ENCODE peak calls at places on chromosomes 16 and 17, in seven cellular contexts. I, N, S, K, H, G and F are unnamed samples.

GRCh38 chr16:85204242-85205010 is 92.2 kb upstream of the CIBAR2 start:
- DNase-seq in I (no peak), N (no peak), S (peak; percentile 74), K (no peak), H (no peak), G (no peak), F (no peak)

GRCh38 chr17:59800530-59800942 is 92.2 kb downstream of the TUBD1 start:
- DNase-seq in I (no peak), N (no peak), S (no peak), K (no peak), H (no peak), G (no peak), F (no peak)

GRCh38 chr16:27978876-27979275 is 84.6 kb downstream of the GSG1L start:
- DNase-seq in I (no peak), N (peak; percentile 4), S (no peak), K (no peak), H (no peak), G (no peak), F (peak; percentile 24)

GRCh38 chr16:23998771-23999170 is 163.0 kb downstream of the PRKCB start:
- DNase-seq in I (no peak), N (no peak), S (no peak), K (no peak), H (no peak), G (no peak), F (no peak)

GRCh38 chr16:52549011-52549692 is 2.2 kb upstream of the TOX3 start:
- DNase-seq in I (no peak), N (no peak), S (no peak), K (peak; percentile 45), H (no peak), G (no peak), F (no peak)

GRCh38 chr16:8512941-8513624 is 77.2 kb downstream of the TMEM114 start:
- DNase-seq in I (no peak), N (no peak), S (no peak), K (no peak), H (no peak), G (no peak), F (no peak)

GRCh38 chr16:81526935-81527334 is 82.3 kb downstream of the CMIP start:
- DNase-seq in I (no peak), N (no peak), S (no peak), K (no peak), H (no peak), G (no peak), F (no peak)

GRCh38 chr17:29757788-29758187 is 135.1 kb upstream of the CORO6 start:
- DNase-seq in I (no peak), N (no peak), S (no peak), K (no peak), H (no peak), G (no peak), F (no peak)

GRCh38 chr17:64131606-64132270 is 1.8 kb upstream of the ERN1 start:
- DNase-seq in I (no peak), N (no peak), S (no peak), K (no peak), H (no peak), G (no peak), F (no peak)

GRCh38 chr17:31534223-31534888 is 142.9 kb downstream of the RAB11FIP4 start:
- DNase-seq in I (no peak), N (no peak), S (no peak), K (no peak), H (no peak), G (no peak), F (no peak)

GRCh38 chr17:50587571-50587970 is 27.1 kb downstream of the CACNA1G start:
- DNase-seq in I (no peak), N (no peak), S (no peak), K (no peak), H (no peak), G (no peak), F (no peak)

GRCh38 chr17:78999056-78999768 is 10.4 kb downstream of the CANT1 start:
- DNase-seq in I (no peak), N (peak; percentile 26), S (no peak), K (no peak), H (no peak), G (no peak), F (peak; percentile 72)

GRCh38 chr17:80480248-80480647 is 3.8 kb upstream of the NPTX1 start:
- DNase-seq in I (no peak), N (no peak), S (no peak), K (no peak), H (no peak), G (no peak), F (no peak)

GRCh38 chr16:49956915-49957314 is 68.1 kb upstream of the CNEP1R1 start:
- DNase-seq in I (no peak), N (no peak), S (no peak), K (no peak), H (no peak), G (no peak), F (no peak)

GRCh38 chr17:65560628-65561371 is 648 bp downstream of the AXIN2 start:
- DNase-seq in I (peak; percentile 77), N (peak; percentile 90), S (no peak), K (peak; percentile 82), H (peak; percentile 65), G (peak; percentile 33), F (peak; percentile 91)

GRCh38 chr16:67664258-67664657 is 2.3 kb downstream of the ENKD1 start:
- DNase-seq in I (no peak), N (no peak), S (no peak), K (no peak), H (no peak), G (no peak), F (no peak)

GRCh38 chr16:57192146-57192545 is 6.0 kb downstream of the RSPRY1 start:
- DNase-seq in I (no peak), N (no peak), S (no peak), K (no peak), H (no peak), G (no peak), F (no peak)

GRCh38 chr17:56678249-56679144 is 85.0 kb downstream of the NOG start:
- DNase-seq in I (no peak), N (no peak), S (no peak), K (peak; percentile 28), H (no peak), G (no peak), F (no peak)

GRCh38 chr17:7881655-7882054 is 6.9 kb upstream of the CHD3 start:
- DNase-seq in I (no peak), N (no peak), S (no peak), K (peak; percentile 74), H (no peak), G (no peak), F (peak; percentile 50)

GRCh38 chr17:61839300-61839786 is 24.0 kb downstream of the BRIP1 start:
- DNase-seq in I (no peak), N (no peak), S (no peak), K (no peak), H (no peak), G (no peak), F (no peak)

GRCh38 chr17:4365628-4366311 is 705 bp downstream of the UBE2G1 start:
- DNase-seq in I (no peak), N (peak; percentile 70), S (no peak), K (peak; percentile 61), H (no peak), G (no peak), F (no peak)

GRCh38 chr17:57662021-57662420 is 83.1 kb downstream of the CCDC182 start:
- DNase-seq in I (peak; percentile 75), N (no peak), S (no peak), K (peak; percentile 96), H (no peak), G (no peak), F (no peak)

GRCh38 chr16:30657866-30658730 is at the start of gene FBRS:
- DNase-seq in I (peak; percentile 100), N (peak; percentile 100), S (peak; percentile 100), K (peak; percentile 100), H (peak; percentile 99), G (peak; percentile 100), F (peak; percentile 100)

GRCh38 chr17:61368832-61369468 is 30.7 kb upstream of the TBX2 start:
- DNase-seq in I (no peak), N (no peak), S (no peak), K (no peak), H (no peak), G (no peak), F (no peak)

GRCh38 chr17:56319531-56319930 is 166.3 kb downstream of the ANKFN1 start:
- DNase-seq in I (peak; percentile 1), N (no peak), S (peak; percentile 37), K (peak; percentile 49), H (no peak), G (peak; percentile 53), F (no peak)

GRCh38 chr17:73284339-73284738 is 22.7 kb upstream of the CPSF4L start:
- DNase-seq in I (no peak), N (no peak), S (no peak), K (no peak), H (no peak), G (no peak), F (no peak)

GRCh38 chr16:12120331-12120981 is 143.9 kb downstream of the SNX29 start:
- DNase-seq in I (peak; percentile 82), N (no peak), S (no peak), K (peak; percentile 71), H (no peak), G (no peak), F (no peak)

GRCh38 chr16:19472487-19472886 is 49.4 kb downstream of the GDE1 start:
- DNase-seq in I (no peak), N (no peak), S (no peak), K (no peak), H (no peak), G (no peak), F (no peak)

GRCh38 chr17:4903051-4903818 is at the start of gene CHRNE:
- DNase-seq in I (peak; percentile 81), N (peak; percentile 83), S (peak; percentile 42), K (peak; percentile 80), H (peak; percentile 79), G (peak; percentile 44), F (no peak)

GRCh38 chr16:21235199-21235585 is 1.7 kb downstream of the ANKS4B start:
- DNase-seq in I (no peak), N (no peak), S (no peak), K (no peak), H (no peak), G (no peak), F (no peak)

GRCh38 chr16:14483819-14484385 is 146.2 kb downstream of the PARN start:
- DNase-seq in I (no peak), N (no peak), S (no peak), K (no peak), H (no peak), G (no peak), F (no peak)

GRCh38 chr17:65097110-65097509 is 40.1 kb upstream of the RGS9 start:
- DNase-seq in I (no peak), N (no peak), S (no peak), K (no peak), H (no peak), G (no peak), F (no peak)

GRCh38 chr16:88804552-88805339 is 1.2 kb downstream of the CDT1 start:
- DNase-seq in I (no peak), N (no peak), S (no peak), K (peak; percentile 55), H (no peak), G (no peak), F (no peak)

GRCh38 chr16:48279199-48279598 is 31.9 kb upstream of the ABCC11 start:
- DNase-seq in I (no peak), N (no peak), S (no peak), K (no peak), H (no peak), G (no peak), F (no peak)

GRCh38 chr17:19339341-19339815 is 23.1 kb downstream of the B9D1 start:
- DNase-seq in I (no peak), N (no peak), S (no peak), K (no peak), H (no peak), G (no peak), F (no peak)

GRCh38 chr16:15523092-15523541 is 88.7 kb downstream of the BMERB1 start:
- DNase-seq in I (no peak), N (peak; percentile 65), S (no peak), K (no peak), H (no peak), G (no peak), F (no peak)